ENCODE peak calls at places on chromosomes 2 and 18, in five cellular contexts. F is HCT116; N is hypothalamus; W is astrocyte of the cerebellum; T is activated CD4-positive, alpha-beta T cell treated with anti-CD3 and anti-CD28 coated beads, Interleukin-2, amount 50 U/mL, for 1 hour. I is an unnamed sample.

GRCh38 chr18:25974630-25975077 is 115.8 kb downstream of the SS18 start:
- DNase-seq in T (no peak), N (no peak), F (no peak), W (no peak), I (peak)

GRCh38 chr2:3289526-3289925 is 88.1 kb downstream of the EIPR1 start:
- DNase-seq in F (no peak), W (no peak), N (no peak), T (no peak), I (no peak)

GRCh38 chr2:221552282-221552681 is 19.8 kb downstream of the EPHA4 start:
- DNase-seq in N (no peak), W (no peak), T (no peak), F (no peak), I (no peak)

GRCh38 chr18:62670573-62670972 is 44.8 kb upstream of the PHLPP1 start:
- DNase-seq in N (no peak), F (no peak), W (no peak), T (no peak), I (no peak)

GRCh38 chr2:38344813-38345212 is 32.3 kb downstream of the ATL2 start:
- DNase-seq in T (no peak), N (no peak), F (no peak), W (no peak), I (no peak)

GRCh38 chr2:130338793-130339345 is 3.8 kb upstream of the IMP4 start:
- DNase-seq in T (no peak), W (no peak), N (no peak), F (no peak), I (no peak)

GRCh38 chr2:172334988-172335387 is 92.4 kb upstream of the ITGA6 start:
- DNase-seq in N (no peak), W (no peak), F (no peak), T (no peak), I (no peak)

GRCh38 chr2:85536479-85536878 is 2.5 kb upstream of the MAT2A start:
- DNase-seq in N (no peak), F (no peak), T (no peak), W (no peak), I (peak)

GRCh38 chr2:177711472-177712276 is 319.1 kb downstream of the AGPS start:
- DNase-seq in N (no peak), W (peak), T (no peak), F (no peak), I (no peak)

I was measured in RPMI7951.